ENCODE peak calls at places on chromosomes 12 and 14, in eight cellular contexts. T, B, G, D, Z, O, W and A are unnamed samples.

GRCh38 chr12:118986043-118986442 is 4.7 kb downstream of the SRRM4 start:
- DNase-seq in T (no peak), B (no peak), G (no peak), D (no peak), Z (no peak), O (no peak), W (no peak), A (no peak)

GRCh38 chr12:125312471-125312870 is 247.2 kb downstream of the AACS start:
- DNase-seq in T (no peak), B (no peak), G (no peak), D (no peak), Z (no peak), O (no peak), W (no peak), A (no peak)

GRCh38 chr14:31414190-31414833 is 6.0 kb downstream of the HEATR5A start:
- DNase-seq in T (no peak), B (no peak), G (no peak), D (no peak), Z (no peak), O (no peak), W (no peak), A (no peak)

GRCh38 chr14:60758875-60759274 is 24.3 kb downstream of the MNAT1 start:
- DNase-seq in T (no peak), B (no peak), G (no peak), D (no peak), Z (no peak), O (no peak), W (no peak), A (no peak)

GRCh38 chr14:73662439-73663056 is 17.8 kb downstream of the DNAL1 start:
- DNase-seq in T (no peak), B (no peak), G (no peak), D (no peak), Z (peak; percentile 77), O (peak; percentile 90), W (no peak), A (no peak)

GRCh38 chr12:85874064-85874463 is at the start of gene NTS:
- DNase-seq in T (no peak), B (no peak), G (no peak), D (no peak), Z (no peak), O (no peak), W (no peak), A (no peak)

GRCh38 chr12:45312012-45312411 is 96.1 kb downstream of the ANO6 start:
- DNase-seq in T (no peak), B (no peak), G (no peak), D (no peak), Z (no peak), O (no peak), W (no peak), A (no peak)

GRCh38 chr12:125387206-125387605 is 322.0 kb downstream of the AACS start:
- DNase-seq in T (no peak), B (no peak), G (no peak), D (no peak), Z (no peak), O (no peak), W (no peak), A (no peak)

GRCh38 chr12:52346596-52346995 is 20.7 kb downstream of the KRT85 start:
- DNase-seq in T (peak; percentile 16), B (no peak), G (no peak), D (no peak), Z (peak; percentile 67), O (no peak), W (no peak), A (no peak)

GRCh38 chr12:3187846-3188755 is 110.9 kb downstream of the TSPAN9 start:
- DNase-seq in T (no peak), B (no peak), G (no peak), D (no peak), Z (no peak), O (no peak), W (no peak), A (no peak)

GRCh38 chr14:51460051-51460450 is 191.7 kb upstream of the FRMD6 start:
- DNase-seq in T (no peak), B (no peak), G (no peak), D (no peak), Z (no peak), O (no peak), W (no peak), A (no peak)

GRCh38 chr12:27751386-27752047 is 28.5 kb upstream of the KLHL42 start:
- DNase-seq in T (no peak), B (no peak), G (no peak), D (no peak), Z (no peak), O (no peak), W (no peak), A (no peak)

GRCh38 chr14:29126361-29126760 is 359.8 kb downstream of the FOXG1 start:
- DNase-seq in T (no peak), B (no peak), G (no peak), D (no peak), Z (no peak), O (no peak), W (no peak), A (no peak)

GRCh38 chr12:38175538-38175937 is 141.0 kb upstream of the ALG10B start:
- DNase-seq in T (no peak), B (no peak), G (no peak), D (no peak), Z (no peak), O (no peak), W (no peak), A (no peak)

GRCh38 chr12:5969974-5970690 is 25.1 kb upstream of the ANO2 start:
- DNase-seq in T (no peak), B (no peak), G (no peak), D (no peak), Z (no peak), O (no peak), W (no peak), A (no peak)

GRCh38 chr12:12387521-12387920 is 30.6 kb downstream of the BORCS5 start:
- DNase-seq in T (no peak), B (no peak), G (no peak), D (no peak), Z (no peak), O (peak; percentile 67), W (no peak), A (no peak)

GRCh38 chr14:50619569-50620141 is 48.5 kb downstream of the SAV1 start:
- DNase-seq in T (no peak), B (peak; percentile 7), G (no peak), D (no peak), Z (no peak), O (peak; percentile 64), W (no peak), A (no peak)

GRCh38 chr12:49331360-49332222 is 5.4 kb downstream of the C1QL4 start:
- DNase-seq in T (peak; percentile 22), B (no peak), G (peak; percentile 45), D (peak; percentile 17), Z (peak; percentile 81), O (peak; percentile 82), W (no peak), A (peak; percentile 89)

GRCh38 chr14:67418368-67419174 is 6.6 kb upstream of the PLEK2 start:
- DNase-seq in T (no peak), B (no peak), G (no peak), D (no peak), Z (no peak), O (peak; percentile 14), W (no peak), A (no peak)